ENCODE peak calls at places on chromosomes 4 and X, in five cellular contexts. F is type B pancreatic cell; G is psoas muscle; H is CD4-positive, alpha-beta T cell; N is fibroblast of the aortic adventitia. B is an unnamed sample.

GRCh38 chr4:102390438-102390837 is 45.2 kb upstream of the SLC39A8 start:
- DNase-seq in F (no peak), G (no peak), H (no peak), N (peak), B (no peak)

GRCh38 chrX:96181571-96181970 is 503.1 kb upstream of the DIAPH2 start:
- DNase-seq in F (no peak), G (no peak), H (no peak), N (no peak), B (no peak)

GRCh38 chrX:130702867-130703707 is 199.9 kb downstream of the ENOX2 start:
- DNase-seq in F (no peak), G (no peak), H (no peak), N (peak), B (no peak)

GRCh38 chr4:67934628-67935027 is 28.7 kb downstream of the TMPRSS11A start:
- DNase-seq in F (no peak), G (no peak), H (no peak), N (no peak), B (no peak)

GRCh38 chr4:168516841-168517240 is 20.0 kb downstream of the PALLD start:
- DNase-seq in F (no peak), G (no peak), H (no peak), N (no peak), B (no peak)

GRCh38 chrX:7120578-7121219 is 26.8 kb upstream of the STS start:
- DNase-seq in F (no peak), G (no peak), H (no peak), N (peak), B (no peak)

GRCh38 chr4:13525606-13526281 is 18.6 kb downstream of the NKX3-2 start:
- DNase-seq in F (no peak), G (no peak), H (no peak), N (no peak), B (no peak)

GRCh38 chrX:52852110-52852872 is 15.6 kb downstream of the XAGE3 start:
- DNase-seq in F (no peak), G (no peak), H (no peak), N (peak), B (no peak)

GRCh38 chrX:8988456-8988855 is 45.5 kb downstream of the FAM9B start:
- DNase-seq in F (no peak), G (no peak), H (no peak), N (peak), B (peak)

GRCh38 chr4:108181704-108182103 is 13.0 kb upstream of the LEF1 start:
- DNase-seq in F (no peak), G (no peak), H (no peak), N (no peak), B (no peak)

GRCh38 chr4:77123403-77123802 is 33.6 kb upstream of the CCNG2 start:
- DNase-seq in F (no peak), G (no peak), H (no peak), N (no peak), B (no peak)

GRCh38 chr4:77120888-77121508 is 36.0 kb upstream of the CCNG2 start:
- DNase-seq in F (no peak), G (no peak), H (no peak), N (no peak), B (no peak)
- TF ChIP-seq CTCF in F (no peak), G (no peak), H (no peak), N (no peak), B (no peak)

GRCh38 chrX:115912372-115912897 is 258.1 kb upstream of the AGTR2 start:
- DNase-seq in F (no peak), G (no peak), H (no peak), N (peak), B (no peak)
- TF ChIP-seq CTCF in F (no peak), G (peak), H (no peak), N (peak), B (no peak)

GRCh38 chr4:144575181-144575580 is 70.8 kb upstream of the HHIP start:
- DNase-seq in F (no peak), G (no peak), H (no peak), N (peak), B (no peak)
- TF ChIP-seq CTCF in F (no peak), G (no peak), H (no peak), N (peak), B (no peak)

GRCh38 chrX:111164728-111165127 is 68.7 kb downstream of the PAK3 start:
- DNase-seq in F (no peak), G (no peak), H (no peak), N (peak), B (no peak)
- TF ChIP-seq CTCF in F (peak), G (peak), H (no peak), N (peak), B (no peak)